ENCODE peak calls at places on chromosomes 5 and 9, in nine cellular contexts. One of them, this sample, is unnamed.

GRCh38 chr5:42396111-42396510 is 27.1 kb upstream of the GHR start:
- DNase-seq in body of pancreas: no peak
- DNase-seq in AG08395: no peak
- DNase-seq in iris pigment epithelial cell: no peak
- DNase-seq in activated T-cell treated with anti-CD3 and anti-CD28 coated beads for 24 hours: no peak
- DNase-seq in neural crest cell: no peak
- DNase-seq in activated gamma-delta T cell: no peak
- DNase-seq in iPS-NIHi11: no peak
- DNase-seq in kidney tubule cell: no peak
- DNase-seq in this sample: no peak

GRCh38 chr5:92409131-92409530 is 1026.0 kb upstream of the ARRDC3 start:
- DNase-seq in body of pancreas: no peak
- DNase-seq in AG08395: peak
- DNase-seq in iris pigment epithelial cell: peak
- DNase-seq in activated T-cell treated with anti-CD3 and anti-CD28 coated beads for 24 hours: no peak
- DNase-seq in neural crest cell: no peak
- DNase-seq in activated gamma-delta T cell: no peak
- DNase-seq in iPS-NIHi11: no peak
- DNase-seq in kidney tubule cell: no peak
- DNase-seq in this sample: no peak

GRCh38 chr9:17810728-17811634 is 232.1 kb downstream of the SH3GL2 start:
- DNase-seq in body of pancreas: peak
- DNase-seq in AG08395: peak
- DNase-seq in iris pigment epithelial cell: peak
- DNase-seq in activated T-cell treated with anti-CD3 and anti-CD28 coated beads for 24 hours: peak
- DNase-seq in neural crest cell: peak
- DNase-seq in activated gamma-delta T cell: no peak
- DNase-seq in iPS-NIHi11: peak
- DNase-seq in kidney tubule cell: peak
- DNase-seq in this sample: peak

GRCh38 chr5:1002836-1003235 is 5.8 kb upstream of the NKD2 start:
- DNase-seq in body of pancreas: peak
- DNase-seq in AG08395: no peak
- DNase-seq in iris pigment epithelial cell: no peak
- DNase-seq in activated T-cell treated with anti-CD3 and anti-CD28 coated beads for 24 hours: no peak
- DNase-seq in neural crest cell: no peak
- DNase-seq in activated gamma-delta T cell: no peak
- DNase-seq in iPS-NIHi11: no peak
- DNase-seq in kidney tubule cell: no peak
- DNase-seq in this sample: no peak

GRCh38 chr9:133742849-133743444 is 4.8 kb upstream of the SARDH start:
- DNase-seq in body of pancreas: peak
- DNase-seq in AG08395: peak
- DNase-seq in iris pigment epithelial cell: peak
- DNase-seq in activated T-cell treated with anti-CD3 and anti-CD28 coated beads for 24 hours: peak
- DNase-seq in neural crest cell: peak
- DNase-seq in activated gamma-delta T cell: no peak
- DNase-seq in iPS-NIHi11: peak
- DNase-seq in kidney tubule cell: peak
- DNase-seq in this sample: peak

GRCh38 chr9:133125706-133126696 is 5.0 kb upstream of the RALGDS start:
- DNase-seq in body of pancreas: no peak
- DNase-seq in AG08395: peak
- DNase-seq in iris pigment epithelial cell: peak
- DNase-seq in activated T-cell treated with anti-CD3 and anti-CD28 coated beads for 24 hours: no peak
- DNase-seq in neural crest cell: no peak
- DNase-seq in activated gamma-delta T cell: no peak
- DNase-seq in iPS-NIHi11: no peak
- DNase-seq in kidney tubule cell: no peak
- DNase-seq in this sample: no peak

GRCh38 chr5:76489877-76490688 is 87.0 kb downstream of the IQGAP2 start:
- DNase-seq in body of pancreas: no peak
- DNase-seq in AG08395: no peak
- DNase-seq in iris pigment epithelial cell: peak
- DNase-seq in activated T-cell treated with anti-CD3 and anti-CD28 coated beads for 24 hours: no peak
- DNase-seq in neural crest cell: no peak
- DNase-seq in activated gamma-delta T cell: no peak
- DNase-seq in iPS-NIHi11: no peak
- DNase-seq in kidney tubule cell: no peak
- DNase-seq in this sample: no peak

GRCh38 chr9:81874926-81875325 is 53.3 kb upstream of the SPATA31D4 start:
- DNase-seq in body of pancreas: no peak
- DNase-seq in AG08395: peak
- DNase-seq in iris pigment epithelial cell: peak
- DNase-seq in activated T-cell treated with anti-CD3 and anti-CD28 coated beads for 24 hours: no peak
- DNase-seq in neural crest cell: no peak
- DNase-seq in activated gamma-delta T cell: no peak
- DNase-seq in iPS-NIHi11: no peak
- DNase-seq in kidney tubule cell: peak
- DNase-seq in this sample: no peak

GRCh38 chr9:79129865-79130480 is 441.8 kb upstream of the TLE4 start:
- DNase-seq in body of pancreas: peak
- DNase-seq in AG08395: peak
- DNase-seq in iris pigment epithelial cell: peak
- DNase-seq in activated T-cell treated with anti-CD3 and anti-CD28 coated beads for 24 hours: no peak
- DNase-seq in neural crest cell: peak
- DNase-seq in activated gamma-delta T cell: no peak
- DNase-seq in iPS-NIHi11: peak
- DNase-seq in kidney tubule cell: peak
- DNase-seq in this sample: peak

GRCh38 chr9:134928796-134929559 is 11.3 kb upstream of the FCN1 start:
- DNase-seq in body of pancreas: no peak
- DNase-seq in AG08395: no peak
- DNase-seq in iris pigment epithelial cell: no peak
- DNase-seq in activated T-cell treated with anti-CD3 and anti-CD28 coated beads for 24 hours: no peak
- DNase-seq in neural crest cell: no peak
- DNase-seq in activated gamma-delta T cell: no peak
- DNase-seq in iPS-NIHi11: no peak
- DNase-seq in kidney tubule cell: no peak
- DNase-seq in this sample: no peak

GRCh38 chr9:91782711-91783214 is 167.3 kb downstream of the ROR2 start:
- DNase-seq in body of pancreas: no peak
- DNase-seq in AG08395: no peak
- DNase-seq in iris pigment epithelial cell: no peak
- DNase-seq in activated T-cell treated with anti-CD3 and anti-CD28 coated beads for 24 hours: no peak
- DNase-seq in neural crest cell: no peak
- DNase-seq in activated gamma-delta T cell: no peak
- DNase-seq in iPS-NIHi11: no peak
- DNase-seq in kidney tubule cell: no peak
- DNase-seq in this sample: no peak

GRCh38 chr5:59178482-59178881 is 595.6 kb downstream of the RAB3C start:
- DNase-seq in body of pancreas: no peak
- DNase-seq in AG08395: no peak
- DNase-seq in iris pigment epithelial cell: no peak
- DNase-seq in activated T-cell treated with anti-CD3 and anti-CD28 coated beads for 24 hours: no peak
- DNase-seq in neural crest cell: no peak
- DNase-seq in activated gamma-delta T cell: no peak
- DNase-seq in iPS-NIHi11: no peak
- DNase-seq in kidney tubule cell: no peak
- DNase-seq in this sample: no peak

GRCh38 chr9:125561497-125562148 is 145.4 kb downstream of the MAPKAP1 start:
- DNase-seq in body of pancreas: no peak
- DNase-seq in AG08395: no peak
- DNase-seq in iris pigment epithelial cell: no peak
- DNase-seq in activated T-cell treated with anti-CD3 and anti-CD28 coated beads for 24 hours: no peak
- DNase-seq in neural crest cell: no peak
- DNase-seq in activated gamma-delta T cell: no peak
- DNase-seq in iPS-NIHi11: no peak
- DNase-seq in kidney tubule cell: no peak
- DNase-seq in this sample: no peak

GRCh38 chr9:133967024-133967741 is 24.9 kb downstream of the VAV2 start:
- DNase-seq in body of pancreas: no peak
- DNase-seq in AG08395: no peak
- DNase-seq in iris pigment epithelial cell: peak
- DNase-seq in activated T-cell treated with anti-CD3 and anti-CD28 coated beads for 24 hours: no peak
- DNase-seq in neural crest cell: no peak
- DNase-seq in activated gamma-delta T cell: no peak
- DNase-seq in iPS-NIHi11: no peak
- DNase-seq in kidney tubule cell: peak
- DNase-seq in this sample: no peak

GRCh38 chr5:154868702-154869101 is 10.3 kb downstream of the CNOT8 start:
- DNase-seq in body of pancreas: peak
- DNase-seq in AG08395: no peak
- DNase-seq in iris pigment epithelial cell: peak
- DNase-seq in activated T-cell treated with anti-CD3 and anti-CD28 coated beads for 24 hours: no peak
- DNase-seq in neural crest cell: no peak
- DNase-seq in activated gamma-delta T cell: no peak
- DNase-seq in iPS-NIHi11: peak
- DNase-seq in kidney tubule cell: no peak
- DNase-seq in this sample: no peak

GRCh38 chr5:151270599-151270998 is 17.6 kb downstream of the GM2A start:
- DNase-seq in body of pancreas: no peak
- DNase-seq in AG08395: no peak
- DNase-seq in iris pigment epithelial cell: peak
- DNase-seq in activated T-cell treated with anti-CD3 and anti-CD28 coated beads for 24 hours: peak
- DNase-seq in neural crest cell: no peak
- DNase-seq in activated gamma-delta T cell: no peak
- DNase-seq in iPS-NIHi11: no peak
- DNase-seq in kidney tubule cell: peak
- DNase-seq in this sample: no peak

GRCh38 chr5:116410345-116410890 is 164.2 kb downstream of the SEMA6A start:
- DNase-seq in body of pancreas: no peak
- DNase-seq in AG08395: no peak
- DNase-seq in iris pigment epithelial cell: no peak
- DNase-seq in activated T-cell treated with anti-CD3 and anti-CD28 coated beads for 24 hours: no peak
- DNase-seq in neural crest cell: no peak
- DNase-seq in activated gamma-delta T cell: no peak
- DNase-seq in iPS-NIHi11: no peak
- DNase-seq in kidney tubule cell: no peak
- DNase-seq in this sample: no peak

GRCh38 chr9:137070906-137071275 is 534 bp upstream of the SAPCD2 start:
- DNase-seq in body of pancreas: no peak
- DNase-seq in AG08395: peak
- DNase-seq in iris pigment epithelial cell: no peak
- DNase-seq in activated T-cell treated with anti-CD3 and anti-CD28 coated beads for 24 hours: no peak
- DNase-seq in neural crest cell: peak
- DNase-seq in activated gamma-delta T cell: no peak
- DNase-seq in iPS-NIHi11: no peak
- DNase-seq in kidney tubule cell: no peak
- DNase-seq in this sample: peak

GRCh38 chr5:89878140-89878570 is 531.4 kb downstream of the CETN3 start:
- DNase-seq in body of pancreas: no peak
- DNase-seq in AG08395: peak
- DNase-seq in iris pigment epithelial cell: peak
- DNase-seq in activated T-cell treated with anti-CD3 and anti-CD28 coated beads for 24 hours: no peak
- DNase-seq in neural crest cell: no peak
- DNase-seq in activated gamma-delta T cell: no peak
- DNase-seq in iPS-NIHi11: peak
- DNase-seq in kidney tubule cell: peak
- DNase-seq in this sample: no peak

GRCh38 chr9:108469654-108470053 is 386.1 kb downstream of the ACTL7B start:
- DNase-seq in body of pancreas: no peak
- DNase-seq in AG08395: peak
- DNase-seq in iris pigment epithelial cell: peak
- DNase-seq in activated T-cell treated with anti-CD3 and anti-CD28 coated beads for 24 hours: no peak
- DNase-seq in neural crest cell: no peak
- DNase-seq in activated gamma-delta T cell: no peak
- DNase-seq in iPS-NIHi11: no peak
- DNase-seq in kidney tubule cell: peak
- DNase-seq in this sample: no peak

GRCh38 chr5:176536132-176536901 is 885 bp downstream of the RNF44 start:
- DNase-seq in body of pancreas: peak
- DNase-seq in AG08395: peak
- DNase-seq in iris pigment epithelial cell: peak
- DNase-seq in activated T-cell treated with anti-CD3 and anti-CD28 coated beads for 24 hours: peak
- DNase-seq in neural crest cell: peak
- DNase-seq in activated gamma-delta T cell: peak
- DNase-seq in iPS-NIHi11: peak
- DNase-seq in kidney tubule cell: peak
- DNase-seq in this sample: peak

GRCh38 chr5:135456238-135457099 is 4.3 kb upstream of the TIFAB start:
- DNase-seq in body of pancreas: peak
- DNase-seq in AG08395: peak
- DNase-seq in iris pigment epithelial cell: peak
- DNase-seq in activated T-cell treated with anti-CD3 and anti-CD28 coated beads for 24 hours: no peak
- DNase-seq in neural crest cell: no peak
- DNase-seq in activated gamma-delta T cell: no peak
- DNase-seq in iPS-NIHi11: no peak
- DNase-seq in kidney tubule cell: peak
- DNase-seq in this sample: no peak

GRCh38 chr9:124118894-124119293 is 107.3 kb downstream of the LHX2 start:
- DNase-seq in body of pancreas: no peak
- DNase-seq in AG08395: no peak
- DNase-seq in iris pigment epithelial cell: no peak
- DNase-seq in activated T-cell treated with anti-CD3 and anti-CD28 coated beads for 24 hours: no peak
- DNase-seq in neural crest cell: no peak
- DNase-seq in activated gamma-delta T cell: no peak
- DNase-seq in iPS-NIHi11: no peak
- DNase-seq in kidney tubule cell: no peak
- DNase-seq in this sample: no peak

GRCh38 chr9:976805-977360 is 428 bp downstream of the DMRT3 start:
- DNase-seq in body of pancreas: peak
- DNase-seq in AG08395: no peak
- DNase-seq in iris pigment epithelial cell: no peak
- DNase-seq in activated T-cell treated with anti-CD3 and anti-CD28 coated beads for 24 hours: no peak
- DNase-seq in neural crest cell: no peak
- DNase-seq in activated gamma-delta T cell: no peak
- DNase-seq in iPS-NIHi11: peak
- DNase-seq in kidney tubule cell: peak
- DNase-seq in this sample: no peak

GRCh38 chr9:121992571-121993212 is 100.4 kb downstream of the TTLL11 start:
- DNase-seq in body of pancreas: peak
- DNase-seq in AG08395: peak
- DNase-seq in iris pigment epithelial cell: peak
- DNase-seq in activated T-cell treated with anti-CD3 and anti-CD28 coated beads for 24 hours: peak
- DNase-seq in neural crest cell: peak
- DNase-seq in activated gamma-delta T cell: no peak
- DNase-seq in iPS-NIHi11: peak
- DNase-seq in kidney tubule cell: peak
- DNase-seq in this sample: peak

GRCh38 chr5:151699071-151699901 is 12.6 kb upstream of the SPARC start:
- DNase-seq in body of pancreas: peak
- DNase-seq in AG08395: peak
- DNase-seq in iris pigment epithelial cell: peak
- DNase-seq in activated T-cell treated with anti-CD3 and anti-CD28 coated beads for 24 hours: no peak
- DNase-seq in neural crest cell: no peak
- DNase-seq in activated gamma-delta T cell: no peak
- DNase-seq in iPS-NIHi11: peak
- DNase-seq in kidney tubule cell: peak
- DNase-seq in this sample: no peak

GRCh38 chr9:106717686-106718085 is 145.3 kb upstream of the ZNF462 start:
- DNase-seq in body of pancreas: peak
- DNase-seq in AG08395: peak
- DNase-seq in iris pigment epithelial cell: peak
- DNase-seq in activated T-cell treated with anti-CD3 and anti-CD28 coated beads for 24 hours: no peak
- DNase-seq in neural crest cell: no peak
- DNase-seq in activated gamma-delta T cell: no peak
- DNase-seq in iPS-NIHi11: no peak
- DNase-seq in kidney tubule cell: peak
- DNase-seq in this sample: no peak